ENCODE peak calls at places on chromosome 5, in ten cellular contexts. E is K562, Y is SK-N-SH, R is transverse colon, T is sigmoid colon, U is upper lobe of left lung, Q is prostate gland, A is HCT116, L is GM23338, B is stomach. K is an unnamed sample.

GRCh38 chr5:54785729-54786548 is 199.5 kb downstream of the ESM1 start:
- DNase-seq in E (peak), Y (peak), R (peak), T (peak), U (no peak), Q (peak), A (no peak), L (no peak), B (no peak), K (no peak)

GRCh38 chr5:162768962-162769464 is 668.4 kb upstream of the CCNG1 start:
- DNase-seq in E (no peak), Y (no peak), R (no peak), T (no peak), U (no peak), Q (no peak), A (no peak), L (peak), B (no peak), K (no peak)

GRCh38 chr5:116881921-116882531 is 307.4 kb upstream of the SEMA6A start:
- DNase-seq in E (no peak), Y (no peak), R (no peak), T (no peak), U (no peak), Q (no peak), A (no peak), L (no peak), B (no peak), K (no peak)

GRCh38 chr5:113807384-113808053 is 294.0 kb downstream of the YTHDC2 start:
- DNase-seq in E (no peak), Y (no peak), R (no peak), T (peak), U (no peak), Q (no peak), A (no peak), L (no peak), B (no peak), K (no peak)

GRCh38 chr5:135203593-135204036 is 169.6 kb upstream of the PITX1 start:
- DNase-seq in E (peak), Y (no peak), R (no peak), T (no peak), U (no peak), Q (no peak), A (no peak), L (peak), B (no peak), K (no peak)

GRCh38 chr5:151591144-151591819 is at the start of gene FAT2:
- DNase-seq in E (no peak), Y (no peak), R (no peak), T (no peak), U (peak), Q (peak), A (no peak), L (peak), B (no peak), K (peak)

GRCh38 chr5:156186760-156187159 is 140.2 kb upstream of the SGCD start:
- DNase-seq in E (no peak), Y (no peak), R (no peak), T (no peak), U (no peak), Q (no peak), A (no peak), L (no peak), B (no peak), K (no peak)

GRCh38 chr5:547086-547924 is 23.1 kb upstream of the SLC9A3 start:
- DNase-seq in E (no peak), Y (no peak), R (peak), T (peak), U (no peak), Q (no peak), A (no peak), L (no peak), B (no peak), K (no peak)

GRCh38 chr5:120082316-120083068 is 381.6 kb upstream of the PRR16 start:
- DNase-seq in E (no peak), Y (no peak), R (no peak), T (no peak), U (no peak), Q (no peak), A (no peak), L (no peak), B (no peak), K (no peak)

GRCh38 chr5:6728011-6728794 is 15.0 kb downstream of the TENT4A start:
- DNase-seq in E (no peak), Y (peak), R (no peak), T (no peak), U (no peak), Q (no peak), A (no peak), L (peak), B (no peak), K (no peak)

GRCh38 chr5:115472601-115473000 is 72.0 kb downstream of the FEM1C start:
- DNase-seq in E (no peak), Y (no peak), R (no peak), T (no peak), U (no peak), Q (no peak), A (no peak), L (peak), B (no peak), K (no peak)

GRCh38 chr5:104431946-104432345 is 869.4 kb upstream of the NUDT12 start:
- DNase-seq in E (no peak), Y (peak), R (no peak), T (no peak), U (no peak), Q (no peak), A (no peak), L (no peak), B (no peak), K (no peak)

GRCh38 chr5:143197260-143197656 is 206.2 kb downstream of the NR3C1 start:
- DNase-seq in E (no peak), Y (no peak), R (no peak), T (no peak), U (no peak), Q (no peak), A (no peak), L (no peak), B (no peak), K (no peak)

GRCh38 chr5:133969654-133970324 is 1.4 kb upstream of the C5orf15 start:
- DNase-seq in E (no peak), Y (no peak), R (no peak), T (no peak), U (no peak), Q (no peak), A (no peak), L (no peak), B (no peak), K (no peak)

GRCh38 chr5:56480305-56481146 is 247.4 kb upstream of the ANKRD55 start:
- DNase-seq in E (no peak), Y (peak), R (peak), T (peak), U (peak), Q (peak), A (no peak), L (peak), B (peak), K (peak)

GRCh38 chr5:96288845-96289185 is 144.2 kb downstream of the PCSK1 start:
- DNase-seq in E (no peak), Y (no peak), R (no peak), T (no peak), U (no peak), Q (no peak), A (no peak), L (no peak), B (no peak), K (no peak)

GRCh38 chr5:122093415-122093814 is 15.4 kb upstream of the LOX start:
- DNase-seq in E (no peak), Y (no peak), R (no peak), T (no peak), U (no peak), Q (no peak), A (no peak), L (no peak), B (no peak), K (no peak)
- H3K4me3 ChIP-seq in E (no peak), Y (no peak), R (no peak), T (no peak), U (no peak), Q (no peak), A (no peak), L (no peak), B (no peak), K (no peak)

DNA sequence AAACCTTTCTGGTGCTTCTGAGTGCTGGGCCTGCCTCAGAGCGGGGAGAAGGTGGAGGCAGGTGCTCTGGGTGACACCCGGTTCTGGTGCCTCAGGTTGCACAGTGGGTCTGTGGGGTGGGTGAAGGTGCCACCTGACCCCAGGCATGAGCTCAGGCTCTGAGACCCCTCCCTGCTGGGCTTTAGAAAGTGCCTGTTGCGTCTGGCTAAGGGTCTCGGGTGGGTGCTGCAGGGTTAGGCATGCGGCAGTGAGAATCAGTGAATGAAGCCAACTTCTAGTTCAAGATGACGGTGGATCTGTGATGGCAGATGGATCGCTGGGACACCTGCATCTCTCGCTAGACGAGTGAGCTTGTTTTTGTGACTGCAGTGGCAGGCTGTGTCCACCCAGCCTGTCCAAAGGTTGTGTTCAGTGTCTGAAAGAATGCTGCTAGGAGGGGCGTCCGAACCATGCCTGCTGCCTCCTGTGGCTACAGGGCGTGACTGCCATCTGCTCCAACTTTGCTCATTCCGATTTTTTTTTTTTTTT is 5.0 kb downstream of the SQSTM1 start:
- DNase-seq in E (peak), Y (peak), R (peak), T (peak), U (no peak), Q (no peak), A (no peak), L (no peak), B (no peak), K (no peak)
- TF ChIP-seq POLR2AphosphoS5 in E (no peak), Y (no peak), R (peak), T (no peak), U (no peak), Q (no peak), A (no peak), L (no peak), B (no peak), K (no peak)

GRCh38 chr5:102767864-102768263 is 12.8 kb downstream of the PAM start:
- DNase-seq in E (no peak), Y (no peak), R (no peak), T (no peak), U (no peak), Q (no peak), A (no peak), L (no peak), B (no peak), K (no peak)

GRCh38 chr5:102765350-102765749 is 10.2 kb downstream of the PAM start:
- DNase-seq in E (no peak), Y (no peak), R (no peak), T (no peak), U (no peak), Q (no peak), A (no peak), L (no peak), B (no peak), K (no peak)

GRCh38 chr5:102764381-102765005 is 9.4 kb downstream of the PAM start:
- DNase-seq in E (no peak), Y (no peak), R (no peak), T (no peak), U (no peak), Q (no peak), A (no peak), L (no peak), B (no peak), K (no peak)

GRCh38 chr5:102763734-102764133 is 8.6 kb downstream of the PAM start:
- DNase-seq in E (no peak), Y (no peak), R (no peak), T (no peak), U (peak), Q (no peak), A (no peak), L (no peak), B (no peak), K (no peak)

DNA sequence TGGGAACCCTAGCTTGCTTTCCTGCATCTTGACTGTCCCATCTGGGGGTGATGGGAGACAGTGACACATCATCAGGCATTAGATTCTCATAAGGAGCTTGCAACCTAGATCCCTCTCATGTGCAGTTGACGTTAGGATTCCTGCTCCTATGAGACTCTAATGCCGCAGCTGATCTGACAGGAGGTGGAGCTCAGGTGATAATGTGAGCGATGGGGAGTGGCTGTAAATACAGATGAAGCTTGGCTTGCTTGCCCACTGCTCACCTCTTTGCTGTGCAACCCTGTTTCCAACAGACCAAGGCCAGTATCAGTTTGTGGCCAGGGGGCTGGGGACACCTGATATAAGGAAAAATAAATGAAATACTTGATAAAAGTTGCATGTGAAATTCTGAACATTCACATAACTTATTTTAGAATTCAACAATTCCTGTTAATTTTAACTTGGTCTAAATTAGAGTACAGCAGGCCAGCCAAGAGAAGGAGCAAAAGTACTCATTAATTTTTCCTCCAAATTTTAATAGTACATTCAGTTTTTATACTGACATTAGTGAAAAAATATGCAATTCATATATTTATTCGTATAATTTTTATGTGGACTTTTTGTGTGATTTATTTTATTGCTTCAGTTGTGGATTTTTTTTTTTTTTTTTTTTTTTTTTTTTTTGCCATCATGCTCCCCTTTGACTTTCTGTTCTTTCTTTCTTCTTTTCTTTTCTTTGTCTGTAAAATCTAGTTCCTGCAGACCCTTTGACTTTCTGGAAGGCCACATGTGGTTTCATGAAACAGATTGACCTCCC is 11.4 kb downstream of the PAM start:
- DNase-seq in E (no peak), Y (no peak), R (no peak), T (no peak), U (no peak), Q (no peak), A (no peak), L (no peak), B (no peak), K (no peak)
- H3K4me3 ChIP-seq in E (no peak), Y (no peak), R (no peak), T (no peak), U (no peak), Q (no peak), A (no peak), L (no peak), B (no peak), K (no peak)

GRCh38 chr5:125093776-125094175 is 347.3 kb upstream of the ZNF608 start:
- DNase-seq in E (no peak), Y (no peak), R (no peak), T (no peak), U (no peak), Q (no peak), A (peak), L (no peak), B (no peak), K (no peak)
- TF ChIP-seq POLR2AphosphoS5 in E (no peak), Y (no peak), R (no peak), T (no peak), U (no peak), Q (no peak), A (no peak), L (no peak), B (no peak), K (no peak)